ENCODE peak calls at places on chromosomes 4 and X, in nine cellular contexts. B is lung; R is CD4-positive, alpha-beta T cell; M is GM06990; W is lower leg skin; C is astrocyte of the cerebellum; J is WTC11; A is nephron progenitor cell; F is natural killer cell. V is an unnamed sample.

GRCh38 chrX:10756365-10756915 is 136.1 kb upstream of the MID1 start:
- DNase-seq in B (no peak), R (no peak), M (no peak), W (no peak), C (peak; percentile 62), J (no peak), A (no peak), F (no peak), V (no peak)

GRCh38 chr4:81351653-81352455 is 119.9 kb downstream of the RASGEF1B start:
- DNase-seq in B (peak; percentile 62), R (peak; percentile 46), M (peak; percentile 18), W (peak; percentile 93), C (peak; percentile 77), J (peak; percentile 85), A (peak; percentile 80), F (peak; percentile 40), V (no peak)

GRCh38 chr4:38132140-38132673 is 172.0 kb downstream of the PTTG2 start:
- DNase-seq in B (no peak), R (peak; percentile 35), M (peak; percentile 86), W (no peak), C (peak; percentile 96), J (no peak), A (no peak), F (peak; percentile 63), V (no peak)

GRCh38 chrX:150464001-150464400 is 100.9 kb downstream of the MAMLD1 start:
- DNase-seq in B (no peak), R (no peak), M (no peak), W (no peak), C (no peak), J (no peak), A (no peak), F (no peak), V (no peak)

GRCh38 chr4:80803337-80803736 is 227.2 kb upstream of the BMP3 start:
- DNase-seq in B (no peak), R (no peak), M (no peak), W (no peak), C (no peak), J (no peak), A (no peak), F (no peak), V (no peak)

GRCh38 chr4:188171551-188171950 is 32.3 kb downstream of the TRIML1 start:
- DNase-seq in B (no peak), R (no peak), M (no peak), W (no peak), C (no peak), J (no peak), A (no peak), F (no peak), V (no peak)

GRCh38 chr4:14726441-14727405 is 275.6 kb upstream of the CPEB2 start:
- DNase-seq in B (no peak), R (no peak), M (no peak), W (no peak), C (peak; percentile 28), J (no peak), A (no peak), F (no peak), V (no peak)

GRCh38 chrX:15254852-15255251 is 15.0 kb downstream of the ASB9 start:
- DNase-seq in B (no peak), R (no peak), M (no peak), W (no peak), C (no peak), J (no peak), A (no peak), F (no peak), V (no peak)

GRCh38 chrX:10619311-10620015 is 922 bp downstream of the MID1 start:
- DNase-seq in B (no peak), R (no peak), M (no peak), W (no peak), C (no peak), J (no peak), A (no peak), F (no peak), V (no peak)

GRCh38 chrX:319579-320125 is 1.1 kb upstream of the GTPBP6 start:
- DNase-seq in B (peak; percentile 43), R (peak; percentile 29), M (no peak), W (peak; percentile 91), C (no peak), J (peak; percentile 14), A (no peak), F (no peak), V (no peak)

GRCh38 chr4:184364100-184364921 is 110.0 kb downstream of the IRF2 start:
- DNase-seq in B (no peak), R (no peak), M (no peak), W (no peak), C (no peak), J (no peak), A (no peak), F (no peak), V (no peak)

GRCh38 chr4:25795566-25796454 is 67.0 kb downstream of the SEL1L3 start:
- DNase-seq in B (no peak), R (no peak), M (no peak), W (peak; percentile 68), C (peak; percentile 35), J (peak; percentile 64), A (peak; percentile 51), F (no peak), V (no peak)

GRCh38 chr4:123832173-123833026 is 435.8 kb downstream of the SPRY1 start:
- DNase-seq in B (peak; percentile 36), R (no peak), M (no peak), W (peak; percentile 87), C (peak; percentile 99), J (no peak), A (no peak), F (no peak), V (no peak)

GRCh38 chr4:23033796-23034195 is 341.1 kb downstream of the GBA3 start:
- DNase-seq in B (no peak), R (no peak), M (no peak), W (no peak), C (peak; percentile 44), J (no peak), A (no peak), F (no peak), V (no peak)

GRCh38 chrX:19168609-19169008 is 46.3 kb upstream of the ADGRG2 start:
- DNase-seq in B (no peak), R (no peak), M (no peak), W (no peak), C (no peak), J (no peak), A (no peak), F (no peak), V (no peak)

GRCh38 chr4:26171953-26172352 is 148.9 kb upstream of the RBPJ start:
- DNase-seq in B (no peak), R (no peak), M (no peak), W (peak; percentile 34), C (peak; percentile 76), J (no peak), A (no peak), F (no peak), V (no peak)

GRCh38 chr4:95761871-95762270 is 78.0 kb upstream of the PDHA2 start:
- DNase-seq in B (no peak), R (no peak), M (no peak), W (no peak), C (no peak), J (no peak), A (no peak), F (no peak), V (no peak)

GRCh38 chr4:187172340-187172761 is 448.7 kb upstream of the FAT1 start:
- DNase-seq in B (no peak), R (no peak), M (no peak), W (no peak), C (no peak), J (no peak), A (no peak), F (no peak), V (no peak)

DNA sequence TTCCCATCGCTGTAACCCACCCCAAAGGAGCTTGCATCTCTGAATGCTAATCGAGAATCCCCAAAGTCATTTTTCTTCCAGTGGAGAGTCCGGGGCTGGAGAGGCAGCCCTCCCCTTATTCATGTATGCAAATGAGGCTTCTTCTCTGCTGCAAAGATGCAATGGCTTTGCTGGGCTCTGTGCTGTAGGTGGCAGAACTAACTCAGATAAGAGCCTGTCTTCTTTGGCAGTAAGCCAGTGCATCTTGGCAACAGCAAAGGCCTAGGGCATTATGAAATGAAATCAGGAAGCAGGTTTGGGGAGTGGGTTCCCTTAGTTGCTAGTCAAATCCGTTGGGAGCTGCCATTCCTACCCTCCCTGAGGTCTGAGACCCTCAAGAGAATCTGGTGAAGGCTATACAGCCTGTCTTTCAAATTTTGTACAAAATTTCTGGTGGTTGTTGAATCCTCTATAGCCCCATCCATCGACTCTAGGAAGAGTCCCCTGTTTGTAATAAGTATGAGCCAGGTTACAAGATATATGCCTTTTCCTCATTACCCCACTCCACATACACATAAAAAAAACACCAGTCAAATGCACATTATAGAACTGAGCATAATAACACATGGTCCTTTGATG is 290.6 kb upstream of the TAPT1 start:
- DNase-seq in B (peak; percentile 43), R (no peak), M (no peak), W (no peak), C (peak; percentile 44), J (peak; percentile 24), A (no peak), F (no peak), V (no peak)
- TF ChIP-seq CTCF in B (peak; percentile 23), R (no peak), M (no peak), W (no peak), C (peak; percentile 41), J (no peak), A (no peak), F (no peak), V (no peak)

GRCh38 chrX:28347526-28347925 is 239.7 kb upstream of the IL1RAPL1 start:
- DNase-seq in B (no peak), R (no peak), M (no peak), W (no peak), C (no peak), J (no peak), A (no peak), F (no peak), V (no peak)

GRCh38 chrX:28349888-28350287 is 237.4 kb upstream of the IL1RAPL1 start:
- DNase-seq in B (no peak), R (no peak), M (no peak), W (no peak), C (no peak), J (no peak), A (no peak), F (no peak), V (no peak)
- TF ChIP-seq CTCF in B (no peak), R (no peak), M (no peak), W (no peak), C (no peak), J (no peak), A (no peak), F (no peak), V (no peak)

DNA sequence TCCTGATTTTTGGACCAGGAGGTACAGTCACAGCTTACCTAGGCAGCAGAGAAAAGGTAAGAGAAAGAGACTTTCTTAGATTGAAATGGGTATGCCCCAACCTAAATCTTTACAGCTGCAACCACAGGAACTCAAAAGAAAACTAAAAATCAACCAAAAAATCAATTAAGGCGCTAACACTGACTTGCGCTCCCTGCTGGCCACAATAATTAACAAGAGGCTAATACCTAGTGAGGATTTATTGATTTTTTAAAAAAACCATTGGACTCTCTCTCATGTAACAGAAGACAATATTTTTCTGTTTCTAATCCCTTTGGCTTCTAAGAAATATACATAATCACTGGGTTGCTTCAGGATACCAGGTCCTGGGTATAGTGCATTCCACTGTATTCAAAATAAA is 153.9 kb upstream of the TENM3 start:
- DNase-seq in B (no peak), R (no peak), M (no peak), W (no peak), C (no peak), J (peak; percentile 21), A (peak; percentile 11), F (no peak), V (no peak)
- TF ChIP-seq CTCF in B (no peak), R (no peak), M (peak; percentile 29), W (no peak), C (no peak), J (peak; percentile 41), A (peak; percentile 24), F (no peak), V (peak; percentile 18)

GRCh38 chrX:87961471-87961870 is 443.9 kb downstream of the KLHL4 start:
- DNase-seq in B (no peak), R (no peak), M (no peak), W (no peak), C (no peak), J (no peak), A (no peak), F (no peak), V (no peak)
- TF ChIP-seq CTCF in B (no peak), R (no peak), M (no peak), W (no peak), C (no peak), J (no peak), A (no peak), F (no peak), V (no peak)

V was measured in CD14-positive monocyte.